ENCODE peak calls at places on chromosomes 16 and 17, in four cellular contexts. S is nephron progenitor cell, V is body of pancreas, E is tibial nerve. F is an unnamed sample.

GRCh38 chr17:78125138-78125913 is 3.2 kb downstream of the TMC6 start:
- DNase-seq in S (no peak), V (peak), E (no peak), F (no peak)

GRCh38 chr16:87580855-87581261 is 21.4 kb upstream of the JPH3 start:
- DNase-seq in S (no peak), V (no peak), E (no peak), F (no peak)

GRCh38 chr16:88570691-88571092 is 489 bp downstream of the ZC3H18 start:
- DNase-seq in S (no peak), V (peak), E (no peak), F (no peak)

GRCh38 chr16:84789431-84789830 is 30.4 kb upstream of the CRISPLD2 start:
- DNase-seq in S (no peak), V (no peak), E (no peak), F (no peak)

GRCh38 chr17:73956595-73957465 is 246.6 kb upstream of the RPL38 start:
- DNase-seq in S (peak), V (peak), E (peak), F (peak)

GRCh38 chr17:74682442-74683190 is 30.1 kb downstream of the CD300LF start:
- DNase-seq in S (no peak), V (no peak), E (no peak), F (no peak)

GRCh38 chr17:71412803-71413202 is 708.0 kb upstream of the SOX9 start:
- DNase-seq in S (no peak), V (no peak), E (no peak), F (no peak)

GRCh38 chr16:27779719-27780161 is 229.8 kb downstream of the KATNIP start:
- DNase-seq in S (peak), V (no peak), E (peak), F (peak)